ENCODE peak calls at places on chromosome 15, in six cellular contexts. F, L, B, E, X and I are unnamed samples.

GRCh38 chr15:59614153-59614552 is 2.6 kb downstream of the GCNT3 start:
- DNase-seq in L (no peak), F (no peak), B (no peak), E (no peak), X (no peak), I (no peak)

GRCh38 chr15:79989682-79990081 is 18.7 kb upstream of the BCL2A1 start:
- DNase-seq in F (no peak), X (no peak), L (no peak), E (no peak), B (no peak), I (no peak)

GRCh38 chr15:34721802-34722795 is 32.7 kb downstream of the GJD2 start:
- DNase-seq in X (no peak), L (no peak), F (peak; percentile 47), B (peak; percentile 14), E (peak; percentile 71), I (no peak)

GRCh38 chr15:64686130-64686735 is 89.2 kb downstream of the RBPMS2 start:
- DNase-seq in B (peak; percentile 47), E (peak; percentile 41), F (peak; percentile 31), L (no peak), X (no peak), I (peak; percentile 31)

GRCh38 chr15:68990755-68991500 is 23.6 kb upstream of the NOX5 start:
- DNase-seq in B (no peak), E (no peak), L (no peak), X (no peak), F (no peak), I (no peak)

GRCh38 chr15:91499774-91500383 is 353.6 kb upstream of the SLCO3A1 start:
- DNase-seq in B (no peak), F (no peak), X (no peak), L (no peak), E (no peak), I (no peak)

GRCh38 chr15:33226559-33227181 is 32.2 kb upstream of the FMN1 start:
- DNase-seq in F (peak; percentile 76), E (peak; percentile 53), B (peak; percentile 61), X (peak; percentile 60), L (no peak), I (no peak)

GRCh38 chr15:89444855-89445254 is 51.5 kb downstream of the RHCG start:
- DNase-seq in E (peak; percentile 60), B (no peak), L (no peak), F (no peak), X (no peak), I (no peak)

GRCh38 chr15:35912196-35912595 is 366.2 kb upstream of the DPH6 start:
- DNase-seq in F (no peak), E (no peak), B (no peak), X (no peak), L (no peak), I (no peak)

GRCh38 chr15:39230917-39231285 is 350.0 kb upstream of the THBS1 start:
- DNase-seq in L (no peak), E (no peak), X (no peak), F (no peak), B (no peak), I (no peak)

GRCh38 chr15:45129651-45130129 is at the start of the genes DUOX1 and DUOXA1:
- DNase-seq in L (no peak), E (peak; percentile 80), X (no peak), B (no peak), F (no peak), I (no peak)